ENCODE peak calls at places on chromosomes 7 and 10, in five cellular contexts. One of them, this sample, is unnamed.

GRCh38 chr7:134959810-134960209 is 26.5 kb upstream of the AGBL3 start:
- DNase-seq in lower lobe of right lung: no peak
- DNase-seq in fibroblast of lung: no peak
- DNase-seq in fibroblast of gingiva: no peak
- DNase-seq in pulmonary artery endothelial cell: no peak
- DNase-seq in this sample: no peak

GRCh38 chr7:5635461-5636445 is 145.7 kb downstream of the RNF216 start:
- DNase-seq in fibroblast of lung: peak
- DNase-seq in lower lobe of right lung: no peak
- DNase-seq in pulmonary artery endothelial cell: no peak
- DNase-seq in fibroblast of gingiva: peak
- DNase-seq in this sample: no peak

GRCh38 chr10:132897516-132898381 is 44.6 kb downstream of the CFAP46 start:
- DNase-seq in pulmonary artery endothelial cell: no peak
- DNase-seq in lower lobe of right lung: no peak
- DNase-seq in fibroblast of lung: no peak
- DNase-seq in fibroblast of gingiva: no peak
- DNase-seq in this sample: no peak

GRCh38 chr10:23063387-23064287 is 31.7 kb upstream of the MSRB2 start:
- DNase-seq in fibroblast of lung: peak
- DNase-seq in fibroblast of gingiva: no peak
- DNase-seq in lower lobe of right lung: no peak
- DNase-seq in pulmonary artery endothelial cell: no peak
- DNase-seq in this sample: no peak

GRCh38 chr10:119713744-119714483 is 11.9 kb upstream of the INPP5F start:
- DNase-seq in pulmonary artery endothelial cell: no peak
- DNase-seq in fibroblast of lung: no peak
- DNase-seq in lower lobe of right lung: no peak
- DNase-seq in fibroblast of gingiva: no peak
- DNase-seq in this sample: no peak

GRCh38 chr10:8444630-8445029 is 390.1 kb downstream of the GATA3 start:
- DNase-seq in fibroblast of lung: peak
- DNase-seq in pulmonary artery endothelial cell: no peak
- DNase-seq in fibroblast of gingiva: no peak
- DNase-seq in lower lobe of right lung: no peak
- DNase-seq in this sample: no peak

GRCh38 chr7:113087278-113087998 is 811 bp upstream of the GPR85 start:
- DNase-seq in fibroblast of gingiva: peak
- DNase-seq in fibroblast of lung: peak
- DNase-seq in lower lobe of right lung: no peak
- DNase-seq in pulmonary artery endothelial cell: peak
- DNase-seq in this sample: peak

GRCh38 chr7:7761974-7762769 is 43.8 kb upstream of the RPA3 start:
- DNase-seq in lower lobe of right lung: no peak
- DNase-seq in pulmonary artery endothelial cell: no peak
- DNase-seq in fibroblast of gingiva: peak
- DNase-seq in fibroblast of lung: peak
- DNase-seq in this sample: peak

GRCh38 chr7:30238721-30239441 is 45.5 kb upstream of the ZNRF2 start:
- DNase-seq in lower lobe of right lung: peak
- DNase-seq in fibroblast of gingiva: peak
- DNase-seq in pulmonary artery endothelial cell: no peak
- DNase-seq in fibroblast of lung: peak
- DNase-seq in this sample: peak

GRCh38 chr7:151139071-151139521 is 28.4 kb downstream of the GBX1 start:
- DNase-seq in lower lobe of right lung: no peak
- DNase-seq in fibroblast of gingiva: no peak
- DNase-seq in fibroblast of lung: no peak
- DNase-seq in pulmonary artery endothelial cell: no peak
- DNase-seq in this sample: peak

GRCh38 chr10:105769248-105770184 is 1128.4 kb downstream of the SORCS3 start:
- DNase-seq in fibroblast of gingiva: no peak
- DNase-seq in pulmonary artery endothelial cell: no peak
- DNase-seq in fibroblast of lung: peak
- DNase-seq in lower lobe of right lung: no peak
- DNase-seq in this sample: no peak

GRCh38 chr10:102299873-102300272 is 54.5 kb downstream of the GBF1 start:
- DNase-seq in pulmonary artery endothelial cell: no peak
- DNase-seq in fibroblast of gingiva: peak
- DNase-seq in fibroblast of lung: peak
- DNase-seq in lower lobe of right lung: no peak
- DNase-seq in this sample: peak

GRCh38 chr10:84375011-84375410 is 46.6 kb downstream of the CCSER2 start:
- DNase-seq in fibroblast of lung: peak
- DNase-seq in pulmonary artery endothelial cell: peak
- DNase-seq in lower lobe of right lung: no peak
- DNase-seq in fibroblast of gingiva: peak
- DNase-seq in this sample: peak

GRCh38 chr10:109987413-109987812 is 20.4 kb upstream of the ADD3 start:
- DNase-seq in fibroblast of gingiva: peak
- DNase-seq in pulmonary artery endothelial cell: no peak
- DNase-seq in fibroblast of lung: peak
- DNase-seq in lower lobe of right lung: no peak
- DNase-seq in this sample: peak

GRCh38 chr7:82442492-82443043 is 1.0 kb downstream of the CACNA2D1 start:
- DNase-seq in fibroblast of lung: peak
- DNase-seq in fibroblast of gingiva: no peak
- DNase-seq in lower lobe of right lung: no peak
- DNase-seq in pulmonary artery endothelial cell: no peak
- DNase-seq in this sample: peak

GRCh38 chr7:82690944-82691343 is 247.4 kb upstream of the CACNA2D1 start:
- DNase-seq in fibroblast of gingiva: no peak
- DNase-seq in lower lobe of right lung: no peak
- DNase-seq in pulmonary artery endothelial cell: no peak
- DNase-seq in fibroblast of lung: no peak
- DNase-seq in this sample: no peak

GRCh38 chr7:102331536-102332275 is 24.5 kb downstream of the SPDYE6 start:
- DNase-seq in fibroblast of lung: no peak
- DNase-seq in lower lobe of right lung: no peak
- DNase-seq in pulmonary artery endothelial cell: no peak
- DNase-seq in fibroblast of gingiva: no peak
- DNase-seq in this sample: no peak

GRCh38 chr7:128351296-128352123 is 7.8 kb upstream of the RBM28 start:
- DNase-seq in lower lobe of right lung: no peak
- DNase-seq in fibroblast of lung: no peak
- DNase-seq in fibroblast of gingiva: no peak
- DNase-seq in pulmonary artery endothelial cell: no peak
- DNase-seq in this sample: no peak

GRCh38 chr7:27952393-27953290 is 212.7 kb downstream of the TAX1BP1 start:
- DNase-seq in fibroblast of lung: peak
- DNase-seq in pulmonary artery endothelial cell: no peak
- DNase-seq in lower lobe of right lung: no peak
- DNase-seq in fibroblast of gingiva: peak
- DNase-seq in this sample: no peak

GRCh38 chr7:19991936-19992335 is 218.5 kb upstream of the TMEM196 start:
- DNase-seq in fibroblast of lung: peak
- DNase-seq in fibroblast of gingiva: no peak
- DNase-seq in pulmonary artery endothelial cell: no peak
- DNase-seq in lower lobe of right lung: no peak
- DNase-seq in this sample: no peak

GRCh38 chr7:44151679-44152355 is 10.7 kb upstream of the MYL7 start:
- DNase-seq in lower lobe of right lung: no peak
- DNase-seq in fibroblast of lung: no peak
- DNase-seq in pulmonary artery endothelial cell: no peak
- DNase-seq in fibroblast of gingiva: no peak
- DNase-seq in this sample: no peak

GRCh38 chr10:89588671-89589070 is 53.3 kb upstream of the SLC16A12 start:
- DNase-seq in pulmonary artery endothelial cell: no peak
- DNase-seq in fibroblast of lung: no peak
- DNase-seq in fibroblast of gingiva: peak
- DNase-seq in lower lobe of right lung: no peak
- DNase-seq in this sample: no peak

GRCh38 chr10:95792874-95793285 is 36.9 kb downstream of the ENTPD1 start:
- DNase-seq in fibroblast of lung: peak
- DNase-seq in fibroblast of gingiva: peak
- DNase-seq in lower lobe of right lung: no peak
- DNase-seq in pulmonary artery endothelial cell: peak
- DNase-seq in this sample: no peak

GRCh38 chr10:96556003-96556402 is 30.8 kb downstream of the TM9SF3 start:
- DNase-seq in fibroblast of lung: peak
- DNase-seq in pulmonary artery endothelial cell: no peak
- DNase-seq in fibroblast of gingiva: no peak
- DNase-seq in lower lobe of right lung: no peak
- DNase-seq in this sample: no peak

This sample was measured in NCI-H226.